ENCODE peak calls at places on chromosomes 13 and 19, in six cellular contexts. Z is fibroblast of the aortic adventitia, V is heart right ventricle, U is fibroblast of pulmonary artery, B is upper lobe of left lung, Y is astrocyte. P is an unnamed sample.

GRCh38 chr13:51557875-51558604 is 26.2 kb upstream of the WDFY2 start:
- DNase-seq in Z (peak; percentile 84), V (no peak), U (peak; percentile 84), B (no peak), Y (peak; percentile 89), P (peak; percentile 77)

GRCh38 chr13:114309806-114310410 is 4.4 kb upstream of the CHAMP1 start:
- DNase-seq in Z (no peak), V (no peak), U (no peak), B (no peak), Y (no peak), P (no peak)

GRCh38 chr13:50352720-50353491 is 337.7 kb downstream of the KCNRG start:
- DNase-seq in Z (peak; percentile 8), V (no peak), U (no peak), B (no peak), Y (peak; percentile 43), P (no peak)

GRCh38 chr13:113638806-113639205 is 19.2 kb downstream of the ATP4B start:
- DNase-seq in Z (no peak), V (no peak), U (no peak), B (peak; percentile 8), Y (no peak), P (no peak)

GRCh38 chr13:94239135-94239534 is 240.3 kb downstream of the DCT start:
- DNase-seq in Z (peak; percentile 57), V (no peak), U (peak; percentile 82), B (no peak), Y (peak; percentile 87), P (peak; percentile 78)

GRCh38 chr19:6476155-6476895 is 5.3 kb downstream of the DENND1C start:
- DNase-seq in Z (peak; percentile 38), V (no peak), U (peak; percentile 46), B (peak; percentile 93), Y (no peak), P (peak; percentile 52)

GRCh38 chr13:20191311-20191901 is 1.3 kb downstream of the GJB2 start:
- DNase-seq in Z (no peak), V (no peak), U (no peak), B (no peak), Y (no peak), P (no peak)

GRCh38 chr13:78993792-78994191 is 334.8 kb upstream of the OBI1 start:
- DNase-seq in Z (no peak), V (no peak), U (no peak), B (no peak), Y (no peak), P (no peak)

GRCh38 chr19:39816287-39817048 is 17.5 kb downstream of the DYRK1B start:
- DNase-seq in Z (no peak), V (peak; percentile 24), U (no peak), B (no peak), Y (no peak), P (no peak)

GRCh38 chr19:43476606-43477005 is 11.2 kb upstream of the LYPD3 start:
- DNase-seq in Z (peak; percentile 87), V (no peak), U (peak; percentile 73), B (no peak), Y (peak; percentile 85), P (no peak)

GRCh38 chr19:10718205-10719196 is 622 bp downstream of the DNM2 start:
- DNase-seq in Z (peak; percentile 25), V (no peak), U (peak; percentile 31), B (no peak), Y (peak; percentile 8), P (no peak)

GRCh38 chr13:101522607-101523006 is 70.1 kb downstream of the ITGBL1 start:
- DNase-seq in Z (no peak), V (no peak), U (no peak), B (no peak), Y (no peak), P (no peak)

GRCh38 chr19:30784850-30785459 is 412.8 kb downstream of the ZNF536 start:
- DNase-seq in Z (peak; percentile 33), V (peak; percentile 35), U (peak; percentile 15), B (peak; percentile 49), Y (no peak), P (peak; percentile 12)

GRCh38 chr19:54190503-54190941 is 586 bp upstream of the TSEN34 start:
- DNase-seq in Z (peak; percentile 99), V (peak; percentile 100), U (peak; percentile 100), B (peak; percentile 99), Y (peak; percentile 97), P (peak; percentile 99)
- TF ChIP-seq CTCF in Z (no peak), V (no peak), U (no peak), B (no peak), Y (no peak), P (no peak)

GRCh38 chr13:38417241-38417640 is 67.6 kb downstream of the UFM1 start:
- DNase-seq in Z (no peak), V (no peak), U (no peak), B (no peak), Y (no peak), P (no peak)

GRCh38 chr13:38419312-38419873 is 69.7 kb downstream of the UFM1 start:
- DNase-seq in Z (no peak), V (no peak), U (no peak), B (no peak), Y (no peak), P (no peak)

GRCh38 chr13:38415233-38415632 is 65.6 kb downstream of the UFM1 start:
- DNase-seq in Z (no peak), V (peak; percentile 23), U (no peak), B (no peak), Y (no peak), P (no peak)

GRCh38 chr13:38418286-38418685 is 68.6 kb downstream of the UFM1 start:
- DNase-seq in Z (no peak), V (no peak), U (peak; percentile 30), B (no peak), Y (no peak), P (no peak)

GRCh38 chr13:38417727-38418126 is 68.1 kb downstream of the UFM1 start:
- DNase-seq in Z (no peak), V (no peak), U (peak; percentile 28), B (no peak), Y (no peak), P (peak; percentile 9)
- TF ChIP-seq CTCF in Z (no peak), V (peak; percentile 29), U (peak; percentile 35), B (no peak), Y (peak; percentile 29), P (peak; percentile 45)

DNA sequence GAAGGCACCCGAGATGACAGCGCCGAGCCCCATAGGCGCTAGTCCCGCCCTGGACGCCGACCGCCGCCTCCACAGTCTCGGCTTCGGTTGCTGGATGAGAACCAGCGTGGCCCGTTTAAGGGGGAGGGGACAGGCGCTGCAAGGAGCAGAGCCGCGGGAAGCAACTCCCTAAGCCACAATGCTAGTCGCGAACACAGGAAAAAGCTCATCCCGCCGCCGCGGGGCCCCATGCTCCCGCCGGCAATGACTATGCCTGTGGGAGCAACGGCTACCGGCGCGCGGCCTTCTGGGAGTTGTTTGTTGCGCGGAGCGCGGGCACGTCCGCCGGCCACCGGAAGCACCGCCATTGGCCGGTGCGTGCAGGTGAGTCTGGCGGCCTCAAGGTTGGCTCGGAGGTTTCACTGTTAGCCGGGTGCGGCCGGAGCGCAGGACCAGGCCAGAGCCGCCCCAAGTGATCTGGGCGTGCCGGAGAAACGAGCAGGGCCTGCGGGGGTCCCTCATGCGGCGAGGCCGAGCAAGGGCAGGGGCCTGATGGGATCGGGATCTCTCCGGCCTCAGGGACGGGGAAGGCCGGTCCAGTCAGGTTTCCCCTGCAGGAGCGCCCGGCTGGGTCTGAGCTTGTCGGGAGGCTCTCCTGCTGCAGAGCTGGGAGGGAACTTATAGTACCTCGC is at the start of gene ZNF544:
- DNase-seq in Z (peak; percentile 54), V (peak; percentile 75), U (peak; percentile 74), B (peak; percentile 83), Y (peak; percentile 61), P (peak; percentile 57)
- TF ChIP-seq CTCF in Z (peak; percentile 46), V (no peak), U (peak; percentile 31), B (no peak), Y (no peak), P (peak; percentile 55)

DNA sequence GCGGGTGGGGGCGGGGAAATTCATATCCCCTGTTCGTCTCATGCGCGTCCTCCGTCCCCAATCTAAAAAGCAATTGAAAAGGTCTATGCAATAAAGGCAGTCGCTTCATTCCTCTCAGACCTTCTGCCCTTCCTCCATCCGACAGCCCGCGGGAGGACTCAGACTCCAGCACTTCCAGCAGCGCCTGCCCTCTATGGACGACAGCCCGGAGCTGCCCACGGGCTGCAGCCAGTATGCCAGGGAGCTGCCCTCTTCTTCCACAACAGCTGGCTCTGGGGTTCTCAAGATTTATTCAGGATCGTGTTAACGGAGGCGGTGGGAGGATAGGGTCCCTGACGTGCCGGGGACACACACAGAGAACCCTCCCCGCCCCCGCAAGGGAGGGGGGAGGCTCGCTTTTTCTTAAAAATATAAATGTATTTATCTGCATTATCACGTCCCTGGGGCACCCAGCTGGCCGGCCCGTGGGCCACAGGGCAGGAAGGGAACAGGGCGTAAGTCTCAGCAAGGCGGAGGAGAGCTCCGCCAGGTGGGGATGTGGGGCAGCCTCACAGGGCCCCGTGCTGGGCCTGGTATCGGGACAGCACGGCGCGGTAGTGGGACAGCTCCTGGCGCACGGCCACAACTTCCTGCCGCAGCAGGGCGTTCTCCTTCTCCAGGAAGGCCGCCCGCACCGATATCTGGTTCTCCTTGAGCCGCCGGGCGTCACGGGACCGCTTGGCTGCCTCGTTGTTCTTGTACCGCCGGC is 6.7 kb downstream of the DBP start:
- DNase-seq in Z (peak; percentile 63), V (peak; percentile 78), U (peak; percentile 80), B (peak; percentile 80), Y (no peak), P (peak; percentile 51)
- TF ChIP-seq CTCF in Z (peak; percentile 41), V (peak; percentile 35), U (peak; percentile 26), B (no peak), Y (no peak), P (peak; percentile 46)

GRCh38 chr19:19530423-19530804 is 1.7 kb downstream of the YJEFN3 start:
- DNase-seq in Z (no peak), V (no peak), U (peak; percentile 32), B (no peak), Y (no peak), P (no peak)
- TF ChIP-seq CTCF in Z (no peak), V (no peak), U (no peak), B (no peak), Y (no peak), P (no peak)

DNA sequence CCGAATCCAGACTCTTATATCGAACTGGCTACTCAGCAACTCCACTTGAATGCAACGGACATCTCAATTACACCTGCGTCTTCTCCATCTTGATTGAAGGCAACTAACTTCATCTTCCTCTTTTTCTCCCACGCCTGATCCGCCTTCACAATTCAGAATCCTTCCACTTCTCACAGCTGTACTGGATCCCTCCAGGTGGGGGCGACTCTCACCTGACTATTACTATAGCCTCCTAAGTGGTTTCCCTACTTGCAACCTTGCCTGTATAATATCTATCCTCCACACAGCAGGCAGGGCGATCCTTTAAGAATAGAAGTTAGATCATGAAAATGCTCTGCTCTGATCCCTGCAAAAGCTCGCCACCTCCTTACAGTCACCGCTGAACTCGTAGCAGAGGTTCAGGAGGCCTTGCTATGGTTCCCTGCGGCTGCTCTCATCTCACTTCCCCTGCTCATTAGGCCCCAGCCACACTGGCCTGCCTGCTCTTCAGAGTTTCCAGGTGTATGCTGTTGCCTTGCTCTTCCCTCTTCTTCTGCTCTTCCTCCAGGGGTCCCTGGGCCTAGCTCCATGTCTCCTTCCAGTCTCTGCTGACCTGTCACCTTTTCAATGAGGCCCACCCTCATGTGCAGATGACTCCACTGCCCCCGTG is 31.9 kb downstream of the RFXAP start:
- DNase-seq in Z (no peak), V (no peak), U (peak; percentile 13), B (no peak), Y (no peak), P (no peak)
- TF ChIP-seq CTCF in Z (peak; percentile 32), V (peak; percentile 29), U (peak; percentile 25), B (no peak), Y (no peak), P (peak; percentile 47)

P was measured in brain microvascular endothelial cell.